ENCODE peak calls at places on chromosomes 2 and 18, in eight cellular contexts. A is esophagus squamous epithelium, D is GM23338, T is upper lobe of right lung, C is GM13977, K is IMR-90, J is lung, W is bronchial epithelial cell. X is an unnamed sample.

GRCh38 chr2:27442282-27442980 is at the start of gene KRTCAP3:
- DNase-seq in A (no peak), D (peak; percentile 96), T (peak; percentile 88), C (peak; percentile 65), K (no peak), J (peak; percentile 64), W (peak; percentile 50), X (no peak)

GRCh38 chr18:49827996-49828395 is 14.7 kb upstream of the ACAA2 start:
- DNase-seq in A (no peak), D (no peak), T (no peak), C (no peak), K (no peak), J (no peak), W (no peak), X (no peak)

GRCh38 chr2:136117391-136117841 is 533 bp downstream of the CXCR4 start:
- DNase-seq in A (no peak), D (peak; percentile 55), T (peak; percentile 81), C (peak; percentile 42), K (peak; percentile 26), J (peak; percentile 29), W (no peak), X (no peak)

GRCh38 chr2:6994569-6994968 is 77.4 kb downstream of the RNF144A start:
- DNase-seq in A (no peak), D (no peak), T (no peak), C (no peak), K (no peak), J (no peak), W (no peak), X (no peak)

GRCh38 chr18:45617284-45617683 is 2.0 kb downstream of the SLC14A2 start:
- DNase-seq in A (peak; percentile 12), D (no peak), T (peak; percentile 68), C (no peak), K (peak; percentile 81), J (peak; percentile 62), W (peak; percentile 91), X (peak; percentile 79)

GRCh38 chr2:24181849-24182248 is 7.0 kb downstream of the FAM228A start:
- DNase-seq in A (no peak), D (no peak), T (no peak), C (no peak), K (no peak), J (no peak), W (peak; percentile 3), X (no peak)

GRCh38 chr2:10864888-10865551 is 46.7 kb upstream of the KCNF1 start:
- DNase-seq in A (no peak), D (no peak), T (no peak), C (peak; percentile 73), K (no peak), J (no peak), W (no peak), X (no peak)

GRCh38 chr2:46521215-46521683 is 41.9 kb downstream of the TMEM247 start:
- DNase-seq in A (no peak), D (no peak), T (no peak), C (no peak), K (peak; percentile 84), J (peak; percentile 56), W (peak; percentile 50), X (peak; percentile 28)

GRCh38 chr2:2838548-2838845 is 507.4 kb upstream of the MYT1L start:
- DNase-seq in A (no peak), D (no peak), T (no peak), C (no peak), K (no peak), J (no peak), W (no peak), X (no peak)

GRCh38 chr18:43563780-43564179 is 286.5 kb upstream of the SYT4 start:
- DNase-seq in A (no peak), D (peak; percentile 75), T (no peak), C (peak; percentile 7), K (peak; percentile 6), J (no peak), W (peak; percentile 43), X (peak; percentile 25)
- TF ChIP-seq CTCF in A (no peak), D (peak; percentile 79), T (peak; percentile 53), C (peak; percentile 51), K (peak; percentile 32), J (peak; percentile 16), W (peak; percentile 47), X (peak; percentile 53)

DNA sequence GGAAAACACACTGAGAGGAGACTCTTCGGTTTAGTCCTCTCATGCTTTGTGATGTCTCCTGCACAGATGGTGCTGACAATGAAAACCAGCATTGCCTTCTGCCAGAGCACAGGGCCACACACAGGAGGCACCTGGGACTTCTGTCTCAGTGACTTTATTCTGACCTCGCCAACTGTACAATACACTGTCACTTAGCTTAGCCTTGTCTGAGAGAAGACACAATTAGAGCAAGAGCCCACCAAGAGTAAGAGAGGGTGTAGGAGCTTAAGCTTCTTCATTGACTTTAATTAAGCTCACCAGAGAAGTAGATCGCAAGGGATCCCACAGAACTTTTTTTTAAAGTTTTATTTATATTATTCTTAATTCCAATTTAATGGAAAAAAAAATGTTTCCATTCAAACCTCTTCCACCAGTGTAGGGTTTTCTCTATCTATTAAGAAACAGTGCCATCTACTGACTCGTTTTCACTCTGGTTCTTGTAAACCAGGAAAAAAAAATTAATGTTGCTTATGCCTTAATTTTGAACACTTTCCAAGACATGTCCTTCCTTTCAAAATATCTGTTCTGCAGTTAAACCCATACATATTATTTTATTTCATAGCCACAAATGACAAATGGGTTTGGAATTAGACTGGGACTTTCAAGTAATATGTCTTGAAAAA is 42.4 kb upstream of the DDX18 start:
- DNase-seq in A (no peak), D (peak; percentile 52), T (no peak), C (peak; percentile 20), K (peak; percentile 38), J (no peak), W (peak; percentile 50), X (peak; percentile 17)
- TF ChIP-seq CTCF in A (no peak), D (peak; percentile 50), T (peak; percentile 40), C (peak; percentile 49), K (peak; percentile 55), J (no peak), W (peak; percentile 20), X (peak; percentile 75)

GRCh38 chr2:8198776-8199382 is 483.0 kb upstream of the ID2 start:
- DNase-seq in A (no peak), D (no peak), T (no peak), C (no peak), K (no peak), J (no peak), W (no peak), X (no peak)
- TF ChIP-seq CTCF in A (no peak), D (no peak), T (no peak), C (no peak), K (no peak), J (no peak), W (no peak), X (no peak)

GRCh38 chr2:62010632-62011276 is 105.3 kb downstream of the COMMD1 start:
- DNase-seq in A (no peak), D (no peak), T (no peak), C (no peak), K (no peak), J (no peak), W (no peak), X (no peak)

GRCh38 chr2:62016957-62017356 is 111.5 kb downstream of the COMMD1 start:
- DNase-seq in A (no peak), D (no peak), T (no peak), C (no peak), K (no peak), J (no peak), W (no peak), X (no peak)

DNA sequence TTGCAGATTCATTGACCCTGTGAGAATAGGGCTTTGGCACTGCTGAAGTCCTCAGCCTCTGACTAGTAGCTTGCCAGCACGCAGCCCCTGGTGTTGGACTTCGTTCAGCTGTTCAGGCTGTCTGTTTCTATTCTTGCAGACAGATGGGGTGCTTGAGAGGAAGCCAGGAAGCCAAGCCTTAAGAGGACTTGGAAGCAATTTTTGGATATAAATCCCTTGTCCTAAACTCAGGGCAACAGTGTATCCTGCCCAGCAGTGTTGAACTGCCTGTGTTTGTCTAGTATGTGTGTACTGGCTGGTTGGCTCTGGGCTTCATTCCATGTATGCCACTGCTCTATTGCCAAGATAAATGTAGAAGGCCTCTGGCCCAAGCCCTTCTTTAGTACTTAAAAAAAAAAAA is 108.6 kb downstream of the COMMD1 start:
- DNase-seq in A (no peak), D (peak; percentile 22), T (no peak), C (no peak), K (peak; percentile 70), J (no peak), W (peak; percentile 7), X (peak; percentile 21)
- TF ChIP-seq CTCF in A (no peak), D (peak; percentile 6), T (peak; percentile 26), C (no peak), K (peak; percentile 15), J (no peak), W (no peak), X (no peak)

GRCh38 chr2:98801930-98802329 is 71.0 kb upstream of the MGAT4A start:
- DNase-seq in A (no peak), D (no peak), T (no peak), C (no peak), K (no peak), J (peak; percentile 24), W (no peak), X (no peak)

GRCh38 chr2:98805412-98806265 is 74.7 kb upstream of the MGAT4A start:
- DNase-seq in A (no peak), D (no peak), T (peak; percentile 72), C (no peak), K (peak; percentile 8), J (peak; percentile 82), W (peak; percentile 91), X (peak; percentile 27)

GRCh38 chr2:98804736-98805135 is 73.8 kb upstream of the MGAT4A start:
- DNase-seq in A (no peak), D (no peak), T (no peak), C (no peak), K (no peak), J (peak; percentile 18), W (no peak), X (no peak)

GRCh38 chr2:98802344-98802743 is 71.4 kb upstream of the MGAT4A start:
- DNase-seq in A (no peak), D (no peak), T (no peak), C (no peak), K (no peak), J (no peak), W (no peak), X (no peak)

GRCh38 chr2:98803747-98804650 is 73.1 kb upstream of the MGAT4A start:
- DNase-seq in A (no peak), D (no peak), T (no peak), C (no peak), K (no peak), J (peak; percentile 24), W (no peak), X (no peak)
- TF ChIP-seq CTCF in A (no peak), D (no peak), T (no peak), C (no peak), K (no peak), J (no peak), W (no peak), X (no peak)

X was measured in HFFc6.